ENCODE peak calls at places on chromosome 17, in five cellular contexts. B is RWPE1, Y is fibroblast of the aortic adventitia, M is PC-3, N is fibroblast of the conjunctiva. S is an unnamed sample.

GRCh38 chr17:82870091-82870491 is 30.3 kb upstream of the ZNF750 start:
- DNase-seq in B (no peak), Y (no peak), M (no peak), N (no peak), S (no peak)

GRCh38 chr17:47615766-47616424 is 33.8 kb upstream of the KPNB1 start:
- DNase-seq in B (peak; percentile 19), Y (peak; percentile 75), M (peak; percentile 92), N (peak; percentile 31), S (peak; percentile 24)

GRCh38 chr17:1554751-1555617 is 7.6 kb downstream of the PITPNA start:
- DNase-seq in B (no peak), Y (no peak), M (no peak), N (no peak), S (no peak)

GRCh38 chr17:1490643-1491405 is 1.7 kb downstream of the MYO1C start:
- DNase-seq in B (peak; percentile 63), Y (peak; percentile 26), M (peak; percentile 46), N (no peak), S (peak; percentile 42)

GRCh38 chr17:12472613-12473173 is 193.0 kb upstream of the MYOCD start:
- DNase-seq in B (no peak), Y (no peak), M (no peak), N (no peak), S (no peak)

GRCh38 chr17:65297384-65297783 is 160.2 kb downstream of the RGS9 start:
- DNase-seq in B (no peak), Y (peak; percentile 38), M (no peak), N (peak; percentile 10), S (peak; percentile 6)

GRCh38 chr17:59378621-59379194 is 47.3 kb downstream of the YPEL2 start:
- DNase-seq in B (no peak), Y (peak; percentile 81), M (no peak), N (no peak), S (no peak)

GRCh38 chr17:46769531-46770438 is 48.7 kb downstream of the WNT3 start:
- DNase-seq in B (no peak), Y (no peak), M (peak; percentile 31), N (no peak), S (no peak)

GRCh38 chr17:32903774-32904673 is 23.9 kb upstream of the TMEM98 start:
- DNase-seq in B (no peak), Y (no peak), M (no peak), N (no peak), S (no peak)

GRCh38 chr17:82458885-82459424 is 414 bp downstream of the NARF start:
- DNase-seq in B (peak; percentile 8), Y (no peak), M (peak; percentile 6), N (no peak), S (peak; percentile 11)

GRCh38 chr17:50687200-50688066 is 20.3 kb downstream of the ANKRD40 start:
- DNase-seq in B (no peak), Y (peak; percentile 83), M (no peak), N (no peak), S (no peak)

GRCh38 chr17:74163836-74164235 is 39.6 kb upstream of the RPL38 start:
- DNase-seq in B (no peak), Y (no peak), M (no peak), N (no peak), S (no peak)

GRCh38 chr17:40329981-40330794 is 21.2 kb downstream of the RARA start:
- DNase-seq in B (no peak), Y (no peak), M (no peak), N (no peak), S (no peak)